ENCODE peak calls at places on chromosomes 3 and 15, in six cellular contexts. V is tibial nerve, Q is heart left ventricle, O is PC-3, H is AG04450, G is vagina. S is an unnamed sample.

GRCh38 chr15:25899870-25900269 is 36.7 kb upstream of the ATP10A start:
- DNase-seq in H (no peak), Q (no peak), V (no peak), O (no peak), G (no peak), S (no peak)

GRCh38 chr15:73691398-73691797 is 7.2 kb downstream of the CD276 start:
- DNase-seq in G (no peak), O (peak; percentile 34), Q (peak; percentile 60), H (no peak), V (peak; percentile 68), S (no peak)

GRCh38 chr3:195708626-195709481 is 11.9 kb upstream of the MUC20 start:
- DNase-seq in O (no peak), V (no peak), Q (no peak), H (no peak), G (no peak), S (no peak)

GRCh38 chr3:122679467-122680291 is 960 bp upstream of the PARP14 start:
- DNase-seq in O (peak; percentile 43), Q (no peak), V (no peak), G (no peak), H (no peak), S (no peak)

GRCh38 chr3:52742418-52743041 is 28.2 kb downstream of the NEK4 start:
- DNase-seq in O (peak; percentile 59), Q (no peak), H (no peak), G (no peak), V (no peak), S (no peak)

GRCh38 chr3:185318136-185318535 is 44.8 kb upstream of the MAP3K13 start:
- DNase-seq in O (peak; percentile 84), Q (no peak), G (no peak), V (no peak), H (no peak), S (no peak)

GRCh38 chr3:123328851-123329635 is 119.8 kb downstream of the ADCY5 start:
- DNase-seq in G (no peak), O (peak; percentile 86), H (no peak), V (peak; percentile 67), Q (peak; percentile 81), S (peak; percentile 52)

GRCh38 chr3:106518516-106518915 is 649.7 kb upstream of the CBLB start:
- DNase-seq in H (no peak), Q (no peak), O (peak; percentile 84), G (no peak), V (no peak), S (no peak)

GRCh38 chr3:187490366-187490765 is 122.2 kb downstream of the RTP4 start:
- DNase-seq in G (no peak), O (no peak), H (no peak), V (no peak), Q (no peak), S (no peak)

GRCh38 chr3:171056528-171056927 is 30.0 kb upstream of the SLC2A2 start:
- DNase-seq in G (no peak), Q (no peak), H (peak; percentile 15), O (peak; percentile 72), V (no peak), S (no peak)

GRCh38 chr15:25862469-25863066 is 559 bp downstream of the ATP10A start:
- DNase-seq in H (no peak), V (no peak), G (no peak), Q (no peak), O (peak; percentile 44), S (peak; percentile 23)

GRCh38 chr3:140842984-140843649 is 98.5 kb upstream of the SLC25A36 start:
- DNase-seq in H (no peak), G (no peak), O (no peak), V (no peak), Q (no peak), S (no peak)

GRCh38 chr3:134437211-134437752 is 48.5 kb downstream of the ANAPC13 start:
- DNase-seq in V (no peak), O (no peak), Q (no peak), G (no peak), H (no peak), S (no peak)

GRCh38 chr3:36135863-36136262 is 244.4 kb upstream of the STAC start:
- DNase-seq in V (no peak), H (no peak), O (no peak), G (no peak), Q (no peak), S (no peak)

GRCh38 chr3:147388395-147389264 is 17.7 kb downstream of the ZIC4 start:
- DNase-seq in Q (no peak), O (no peak), H (no peak), V (no peak), G (no peak), S (no peak)

GRCh38 chr3:147392083-147392916 is 14.0 kb downstream of the ZIC4 start:
- DNase-seq in V (no peak), Q (no peak), O (no peak), H (no peak), G (peak; percentile 78), S (no peak)

GRCh38 chr3:147391726-147392082 is 14.6 kb downstream of the ZIC4 start:
- DNase-seq in V (no peak), Q (no peak), G (no peak), H (no peak), O (no peak), S (no peak)

GRCh38 chr3:147389265-147390175 is 16.8 kb downstream of the ZIC4 start:
- DNase-seq in G (peak; percentile 18), O (no peak), Q (no peak), V (no peak), H (no peak), S (no peak)

GRCh38 chr3:147390589-147391569 is 15.5 kb downstream of the ZIC4 start:
- DNase-seq in H (no peak), V (no peak), G (peak; percentile 52), Q (no peak), O (no peak), S (no peak)
- H3K9me3 ChIP-seq in H (peaks cover 24% of the 10 kb centered on the region), V (no peaks in the 10 kb centered on the region), G (no peaks in the 10 kb centered on the region), Q (no peaks in the 10 kb centered on the region), O (no peaks in the 10 kb centered on the region), S (no peaks in the 10 kb centered on the region)

DNA sequence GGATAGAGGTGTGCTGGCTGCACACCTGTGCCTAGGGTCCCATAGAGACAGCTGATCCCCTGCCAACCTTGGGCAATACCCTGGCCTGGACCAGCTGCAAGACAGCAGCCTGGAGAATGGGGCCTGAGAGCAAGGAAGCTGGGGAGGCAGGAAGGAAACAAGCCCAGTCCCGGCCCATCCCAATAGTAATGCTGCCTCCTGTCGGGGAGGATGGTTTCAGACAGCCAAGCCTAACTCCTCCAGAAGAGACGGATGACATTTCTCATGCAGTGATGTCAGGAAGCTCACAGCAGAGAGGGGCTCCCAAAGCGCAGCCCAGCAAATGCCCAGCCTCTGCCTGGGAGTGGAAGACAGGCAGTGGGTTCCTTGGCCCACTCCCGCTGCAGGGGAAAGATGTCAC is 408.8 kb downstream of the OCA2 start:
- DNase-seq in H (no peak), O (no peak), V (no peak), Q (no peak), G (no peak), S (no peak)
- H3K9me3 ChIP-seq in H (peaks cover 14% of the 10 kb centered on the region), O (peaks cover 3% of the 10 kb centered on the region), V (no peaks in the 10 kb centered on the region), Q (no peaks in the 10 kb centered on the region), G (no peaks in the 10 kb centered on the region), S (no peaks in the 10 kb centered on the region)

DNA sequence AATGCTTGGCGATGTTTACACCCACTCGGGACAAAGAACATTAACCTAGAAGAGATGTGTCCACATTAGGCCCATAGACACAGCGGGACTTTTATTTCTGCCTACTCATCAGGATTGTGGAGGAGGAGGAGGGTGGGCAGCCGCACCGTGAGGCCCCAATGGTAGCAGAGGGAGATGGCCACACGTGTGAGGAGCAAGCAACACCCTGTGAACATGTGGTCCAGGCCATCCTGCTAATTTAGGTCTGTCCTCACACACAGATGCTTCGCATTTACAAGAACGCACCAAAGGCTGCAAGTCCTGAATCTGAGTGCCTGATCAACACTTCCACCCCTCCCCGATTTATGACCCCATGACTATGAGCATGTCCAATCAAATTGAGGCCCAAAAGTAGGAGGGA is 560.0 kb downstream of the GABRG3 start:
- DNase-seq in V (no peak), H (no peak), O (no peak), Q (no peak), G (no peak), S (no peak)
- H3K9me3 ChIP-seq in V (no peaks in the 10 kb centered on the region), H (peaks cover 6% of the 10 kb centered on the region), O (no peaks in the 10 kb centered on the region), Q (no peaks in the 10 kb centered on the region), G (no peaks in the 10 kb centered on the region), S (no peaks in the 10 kb centered on the region)

DNA sequence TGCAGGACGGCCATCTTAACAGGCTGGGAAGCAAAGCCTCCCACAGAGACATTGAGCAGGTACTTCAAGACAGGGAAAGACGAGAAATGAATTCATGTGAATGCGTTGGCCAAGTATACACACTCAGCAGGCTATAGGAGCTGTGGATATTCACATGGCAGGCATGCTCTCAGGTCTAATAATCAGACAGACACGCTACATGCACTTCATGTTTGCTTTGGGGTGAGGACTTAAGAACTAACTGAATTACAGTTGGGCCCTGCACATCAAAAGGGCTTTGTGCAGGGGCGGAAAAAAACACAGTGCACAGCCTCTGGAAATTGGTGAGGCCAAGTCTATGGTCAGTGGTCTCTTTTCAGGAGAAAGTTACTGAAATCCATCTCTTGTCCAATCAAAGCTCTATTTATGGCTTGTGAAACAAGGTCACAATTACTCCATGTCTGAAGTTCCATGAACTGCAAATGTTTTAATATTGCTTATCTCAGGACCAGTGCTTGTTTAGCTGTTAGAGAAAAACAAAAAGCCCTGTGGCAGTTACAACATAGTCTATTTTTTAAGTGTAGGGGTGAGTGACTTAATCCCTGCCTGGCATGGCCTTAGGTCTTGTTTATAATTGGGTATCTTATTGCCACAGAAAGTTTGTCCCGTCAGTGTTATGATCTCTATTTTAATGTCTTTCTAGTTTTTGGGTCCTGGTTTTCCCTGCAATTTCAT is 100.6 kb upstream of the GOLGA6L6 start:
- DNase-seq in H (no peak), V (no peak), Q (no peak), O (no peak), G (no peak), S (no peak)
- H3K9me3 ChIP-seq in H (peaks cover 23% of the 10 kb centered on the region), V (no peaks in the 10 kb centered on the region), Q (no peaks in the 10 kb centered on the region), O (peaks cover 5% of the 10 kb centered on the region), G (no peaks in the 10 kb centered on the region), S (no peaks in the 10 kb centered on the region)

GRCh38 chr3:71498543-71498942 is 85.0 kb downstream of the FOXP1 start:
- DNase-seq in V (no peak), O (no peak), G (no peak), Q (no peak), H (no peak), S (no peak)
- H3K9me3 ChIP-seq in V (no peaks in the 10 kb centered on the region), O (no peaks in the 10 kb centered on the region), G (no peaks in the 10 kb centered on the region), Q (no peaks in the 10 kb centered on the region), H (no peaks in the 10 kb centered on the region), S (no peaks in the 10 kb centered on the region)

S was measured in T-helper 17 cell.